ENCODE peak calls at places on chromosome 3, in six cellular contexts. M, J, A, T, R and P are unnamed samples.

GRCh38 chr3:191070762-191071365 is 128.2 kb upstream of the OSTN start:
- DNase-seq in A (no peak), T (peak), R (no peak), J (peak), M (no peak), P (no peak)

GRCh38 chr3:36597422-36597821 is 166.9 kb downstream of the DCLK3 start:
- DNase-seq in A (no peak), J (peak), T (peak), R (no peak), M (peak), P (no peak)

GRCh38 chr3:70863049-70863448 is 550.6 kb upstream of the MDFIC2 start:
- DNase-seq in J (no peak), R (no peak), M (no peak), A (no peak), T (no peak), P (no peak)

GRCh38 chr3:133527306-133527705 is 46.2 kb upstream of the CDV3 start:
- DNase-seq in A (no peak), R (no peak), J (no peak), T (peak), M (no peak), P (no peak)

GRCh38 chr3:133663569-133664313 is 2.0 kb upstream of the TOPBP1 start:
- DNase-seq in R (peak), M (peak), T (peak), A (no peak), J (peak), P (no peak)

GRCh38 chr3:88912294-88913014 is 195.0 kb upstream of the EPHA3 start:
- DNase-seq in J (no peak), M (no peak), A (no peak), T (no peak), R (no peak), P (no peak)

GRCh38 chr3:143763568-143764162 is 84.6 kb downstream of the SLC9A9 start:
- DNase-seq in J (no peak), A (no peak), M (peak), R (no peak), T (peak), P (no peak)

GRCh38 chr3:159766563-159767185 is 222.0 kb upstream of the IL12A start:
- DNase-seq in T (peak), A (no peak), M (no peak), R (no peak), J (peak), P (no peak)

GRCh38 chr3:182725372-182726251 is 67.7 kb upstream of the ATP11B start:
- DNase-seq in T (peak), A (no peak), M (no peak), J (peak), R (no peak), P (no peak)